ENCODE peak calls at places on chromosomes 6 and 20, in eight cellular contexts. G, E, B, Q, C, J, L and O are unnamed samples.

GRCh38 chr6:157867155-157867559 is 44.1 kb downstream of the SNX9 start:
- DNase-seq in G (peak), B (no peak), J (no peak), Q (no peak), C (no peak), L (peak), E (no peak), O (peak)

GRCh38 chr6:110703906-110704594 is 111.2 kb downstream of the CDK19 start:
- DNase-seq in Q (no peak), B (peak), L (no peak), J (no peak), G (no peak), E (no peak), C (no peak), O (no peak)

GRCh38 chr6:151784441-151785214 is 22.9 kb upstream of the ESR1 start:
- DNase-seq in B (no peak), G (no peak), L (no peak), E (no peak), J (no peak), C (no peak), Q (no peak), O (no peak)

GRCh38 chr6:35489066-35489465 is 7.8 kb downstream of the TEAD3 start:
- DNase-seq in Q (no peak), G (no peak), J (no peak), L (no peak), C (no peak), E (no peak), B (no peak), O (no peak)

GRCh38 chr6:33716379-33716778 is 4.9 kb upstream of the UQCC2 start:
- DNase-seq in J (no peak), C (no peak), G (no peak), Q (no peak), B (no peak), E (no peak), L (no peak), O (no peak)

GRCh38 chr20:21519136-21519584 is 5.3 kb upstream of the NKX2-2 start:
- DNase-seq in E (no peak), Q (no peak), J (no peak), B (no peak), G (no peak), L (no peak), C (no peak), O (no peak)

GRCh38 chr6:131060311-131060710 is 2.7 kb downstream of the EPB41L2 start:
- DNase-seq in L (peak), G (no peak), C (no peak), Q (no peak), J (no peak), B (no peak), E (no peak), O (peak)

GRCh38 chr20:44650777-44651493 is 564 bp downstream of the ADA start:
- DNase-seq in B (no peak), G (no peak), J (peak), E (no peak), L (no peak), C (no peak), Q (no peak), O (peak)

GRCh38 chr20:44527716-44528199 is 5.9 kb upstream of the SERINC3 start:
- DNase-seq in E (no peak), J (no peak), G (no peak), Q (no peak), C (no peak), L (no peak), B (no peak), O (no peak)

GRCh38 chr20:38725959-38726848 is 1.9 kb downstream of the SLC32A1 start:
- DNase-seq in G (no peak), L (peak), E (peak), B (peak), C (peak), J (peak), Q (peak), O (peak)

GRCh38 chr6:118719351-118720124 is 68.1 kb upstream of the CEP85L start:
- DNase-seq in B (no peak), L (no peak), E (no peak), C (no peak), J (peak), Q (no peak), G (no peak), O (no peak)

GRCh38 chr6:83381949-83382348 is 48.9 kb downstream of the ME1 start:
- DNase-seq in G (no peak), E (no peak), Q (no peak), L (no peak), B (no peak), J (no peak), C (no peak), O (no peak)

GRCh38 chr20:63125893-63126601 is 89.9 kb downstream of the YTHDF1 start:
- DNase-seq in E (no peak), Q (no peak), J (no peak), B (no peak), G (no peak), L (no peak), C (no peak), O (no peak)

GRCh38 chr20:59000326-59000725 is 6.7 kb downstream of the CTSZ start:
- DNase-seq in J (no peak), L (no peak), Q (no peak), E (no peak), G (no peak), C (no peak), B (no peak), O (no peak)

GRCh38 chr6:32432050-32432450 is 7.6 kb upstream of the HLA-DRA start:
- DNase-seq in J (peak), L (peak), E (no peak), B (no peak), G (no peak), C (no peak), Q (no peak), O (no peak)

GRCh38 chr6:45965787-45966186 is 49.9 kb downstream of the CLIC5 start:
- DNase-seq in L (peak), J (no peak), Q (no peak), C (no peak), B (peak), G (peak), E (no peak), O (peak)

GRCh38 chr6:41214559-41215238 is 13.4 kb upstream of the TREML4 start:
- DNase-seq in E (no peak), J (no peak), C (no peak), B (no peak), Q (no peak), L (no peak), G (no peak), O (no peak)

GRCh38 chr6:158337332-158337731 is 25.1 kb downstream of the TULP4 start:
- DNase-seq in J (no peak), Q (no peak), E (no peak), C (no peak), L (no peak), G (no peak), B (no peak), O (no peak)

GRCh38 chr20:38790210-38791053 is 15.1 kb upstream of the PPP1R16B start:
- DNase-seq in B (peak), J (no peak), Q (peak), E (no peak), L (peak), G (no peak), C (peak), O (no peak)

GRCh38 chr6:163323274-163323673 is 91.2 kb upstream of the QKI start:
- DNase-seq in J (no peak), Q (no peak), C (no peak), G (no peak), L (no peak), E (no peak), B (no peak), O (no peak)

GRCh38 chr6:137589067-137589848 is 95.1 kb upstream of the OLIG3 start:
- DNase-seq in E (peak), J (peak), B (peak), G (peak), Q (no peak), L (peak), C (no peak), O (peak)

GRCh38 chr6:17729223-17730077 is 22.7 kb upstream of the NUP153 start:
- DNase-seq in G (no peak), C (no peak), E (peak), B (no peak), Q (no peak), L (no peak), J (no peak), O (no peak)

GRCh38 chr6:137488736-137489409 is 5.3 kb downstream of the OLIG3 start:
- DNase-seq in B (no peak), Q (no peak), J (no peak), G (no peak), E (no peak), C (peak), L (no peak), O (no peak)

GRCh38 chr6:158667360-158667981 is 17.6 kb downstream of the SYTL3 start:
- DNase-seq in Q (no peak), J (no peak), G (no peak), C (no peak), L (no peak), B (no peak), E (no peak), O (no peak)

GRCh38 chr6:144468709-144469108 is 183.6 kb downstream of the UTRN start:
- DNase-seq in G (no peak), Q (no peak), E (no peak), L (no peak), B (no peak), J (no peak), C (no peak), O (no peak)

GRCh38 chr6:123909989-123910388 is 106.3 kb downstream of the NKAIN2 start:
- DNase-seq in L (no peak), J (no peak), C (no peak), B (no peak), E (no peak), Q (no peak), G (no peak), O (no peak)

GRCh38 chr6:57174511-57174907 is 2.4 kb downstream of the BAG2 start:
- DNase-seq in G (no peak), B (no peak), E (no peak), J (no peak), C (no peak), Q (no peak), L (no peak), O (no peak)

GRCh38 chr6:148311849-148312669 is 30.6 kb upstream of the SASH1 start:
- DNase-seq in B (no peak), J (no peak), C (no peak), E (no peak), Q (no peak), G (no peak), L (no peak), O (no peak)

GRCh38 chr6:21121737-21122136 is 471.8 kb upstream of the SOX4 start:
- DNase-seq in J (no peak), G (no peak), E (no peak), B (no peak), L (no peak), Q (no peak), C (no peak), O (no peak)

GRCh38 chr6:125913864-125914351 is 42.7 kb upstream of the HINT3 start:
- DNase-seq in B (no peak), G (peak), E (no peak), Q (no peak), C (no peak), J (no peak), L (peak), O (peak)

GRCh38 chr20:21706345-21707195 is 1.1 kb downstream of the PAX1 start:
- DNase-seq in G (no peak), L (no peak), B (no peak), Q (no peak), C (no peak), J (no peak), E (no peak), O (no peak)

GRCh38 chr20:13990465-13990864 is at the start of gene SEL1L2:
- DNase-seq in J (no peak), Q (no peak), E (peak), B (no peak), G (no peak), C (peak), L (no peak), O (no peak)

GRCh38 chr6:13001951-13002350 is 285.4 kb downstream of the PHACTR1 start:
- DNase-seq in E (no peak), C (no peak), J (no peak), L (no peak), Q (no peak), G (no peak), B (no peak), O (no peak)